ENCODE peak calls at places on chromosomes 3 and 15, in nine cellular contexts. E is choroid plexus epithelial cell; B is endothelial cell of umbilical vein; Z is cardiac fibroblast; Y is CD8-positive, alpha-beta memory T cell; G is GM12864; N is SJSA1; X is fibroblast of mammary gland; V is heart left ventricle. S is an unnamed sample.

GRCh38 chr3:24185738-24186384 is 240.8 kb downstream of the NR1D2 start:
- DNase-seq in Z (peak), X (peak), E (peak), Y (no peak), G (peak), N (peak), V (peak), B (peak), S (peak)

GRCh38 chr3:150861851-150862250 is 43.4 kb downstream of the MINDY4B start:
- DNase-seq in B (no peak), E (no peak), Z (no peak), N (no peak), X (no peak), Y (no peak), G (no peak), V (no peak), S (no peak)

GRCh38 chr3:112061152-112061551 is 25.0 kb upstream of the C3orf52 start:
- DNase-seq in X (peak), V (no peak), G (no peak), E (peak), Z (peak), B (no peak), Y (no peak), N (no peak), S (peak)

GRCh38 chr15:67838789-67839332 is 984 bp downstream of the RNU6-1 start:
- DNase-seq in Y (no peak), G (no peak), X (no peak), B (no peak), Z (peak), V (peak), N (no peak), E (peak), S (no peak)

GRCh38 chr3:31165399-31165860 is 271.0 kb upstream of the GADL1 start:
- DNase-seq in X (no peak), Z (peak), G (no peak), Y (no peak), V (no peak), E (peak), N (no peak), B (peak), S (peak)

GRCh38 chr3:170117134-170117533 is 64.4 kb downstream of the PHC3 start:
- DNase-seq in G (no peak), B (peak), X (peak), N (no peak), V (no peak), E (peak), Y (no peak), Z (peak), S (peak)

GRCh38 chr3:134320749-134321148 is 53.5 kb downstream of the AMOTL2 start:
- DNase-seq in B (no peak), G (no peak), N (no peak), V (no peak), Z (no peak), E (no peak), Y (no peak), X (no peak), S (no peak)

GRCh38 chr15:47950447-47950846 is 170.3 kb upstream of the SLC24A5 start:
- DNase-seq in B (no peak), G (no peak), E (no peak), Z (no peak), V (no peak), Y (no peak), N (no peak), X (no peak), S (no peak)

GRCh38 chr3:146803746-146804145 is 198.6 kb upstream of the PLSCR5 start:
- DNase-seq in Z (peak), N (no peak), B (peak), G (no peak), V (no peak), E (peak), X (peak), Y (no peak), S (peak)

GRCh38 chr3:188584162-188584529 is 430.2 kb downstream of the LPP start:
- DNase-seq in G (no peak), V (no peak), E (peak), Z (peak), B (peak), N (no peak), X (peak), Y (no peak), S (peak)

GRCh38 chr3:106048946-106049481 is 180.2 kb upstream of the CBLB start:
- DNase-seq in Z (peak), X (peak), B (no peak), N (no peak), G (no peak), V (no peak), E (no peak), Y (no peak), S (no peak)

GRCh38 chr15:26477044-26477443 is 295.8 kb downstream of the GABRB3 start:
- DNase-seq in X (no peak), Y (no peak), G (no peak), B (no peak), V (no peak), Z (no peak), N (no peak), E (no peak), S (no peak)

GRCh38 chr3:79516795-79517194 is 251.0 kb downstream of the ROBO1 start:
- DNase-seq in Z (peak), V (no peak), N (no peak), G (no peak), B (peak), Y (no peak), E (peak), X (no peak), S (peak)

GRCh38 chr15:40357723-40358491 is at the start of gene DISP2:
- DNase-seq in V (peak), E (peak), X (peak), G (no peak), N (peak), B (peak), Z (peak), Y (peak), S (peak)

GRCh38 chr15:56672721-56673120 is 60.6 kb downstream of the ZNF280D start:
- DNase-seq in G (no peak), N (no peak), X (peak), Z (peak), Y (no peak), V (no peak), B (no peak), E (peak), S (peak)

GRCh38 chr3:31567036-31567435 is 34.3 kb downstream of the STT3B start:
- DNase-seq in N (no peak), X (peak), E (no peak), B (no peak), Y (peak), G (no peak), Z (no peak), V (no peak), S (no peak)

GRCh38 chr3:98827221-98827620 is 64.1 kb downstream of the ST3GAL6 start:
- DNase-seq in V (no peak), E (no peak), B (no peak), N (no peak), G (no peak), X (no peak), Y (no peak), Z (no peak), S (no peak)

GRCh38 chr15:85618956-85619491 is 175.7 kb downstream of the KLHL25 start:
- DNase-seq in Z (peak), N (peak), X (peak), Y (peak), E (peak), G (peak), B (peak), V (peak), S (peak)

GRCh38 chr15:89401636-89402252 is 67.1 kb upstream of the POLG start:
- DNase-seq in E (peak), B (no peak), Y (no peak), X (peak), Z (peak), G (no peak), N (peak), V (no peak), S (peak)

GRCh38 chr3:36548712-36549111 is 168.4 kb downstream of the STAC start:
- DNase-seq in N (no peak), G (no peak), Z (no peak), X (no peak), B (no peak), E (no peak), Y (no peak), V (no peak), S (no peak)

GRCh38 chr15:92886815-92887214 is 13.3 kb upstream of the CHD2 start:
- DNase-seq in X (no peak), B (no peak), V (no peak), Y (no peak), E (no peak), Z (peak), G (no peak), N (no peak), S (no peak)

GRCh38 chr3:100449214-100449613 is 43.2 kb upstream of the TMEM45A start:
- DNase-seq in N (no peak), B (no peak), Z (no peak), V (no peak), E (no peak), Y (no peak), G (no peak), X (no peak), S (no peak)
- H3K4me3 ChIP-seq in N (no peak), B (no peak), Z (no peak), V (no peak), E (no peak), Y (no peak), G (no peak), X (no peak), S (no peak)

DNA sequence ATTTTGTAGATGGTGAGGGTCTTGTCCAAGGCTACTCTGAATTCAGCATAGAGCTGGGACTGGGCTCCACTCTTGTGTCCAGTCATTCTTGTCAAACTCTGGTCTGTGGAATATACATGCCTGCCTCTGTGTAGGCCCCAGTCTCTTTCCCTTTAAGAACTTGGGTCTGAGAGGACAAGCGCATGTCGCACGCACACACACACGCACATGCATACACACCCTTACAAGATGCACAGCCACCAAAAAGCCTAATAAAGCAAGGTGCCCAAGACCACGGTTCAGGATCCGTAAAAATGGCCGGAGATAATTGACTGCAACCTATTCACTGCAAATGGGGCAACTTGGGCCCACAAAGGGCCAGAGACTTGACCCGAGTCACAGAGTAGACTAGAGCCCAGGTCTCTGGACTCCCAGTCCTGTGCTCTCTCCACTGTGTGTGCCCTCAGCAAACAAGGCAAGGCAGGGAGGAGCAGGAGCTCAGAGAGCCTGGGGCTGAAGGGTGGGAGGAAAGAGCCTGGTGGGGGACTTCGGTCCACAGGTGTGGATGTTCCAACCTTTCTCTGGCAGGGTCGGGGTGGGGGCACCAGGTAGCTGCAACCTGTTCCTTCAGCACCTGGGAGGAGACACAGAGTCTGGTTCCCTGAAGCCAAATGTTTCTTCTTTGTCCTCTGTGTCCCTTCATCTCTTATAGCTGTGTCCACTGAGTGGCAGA is 914 bp upstream of the PAQR5 start:
- DNase-seq in E (no peak), Y (no peak), G (no peak), X (peak), Z (no peak), B (no peak), N (no peak), V (no peak), S (no peak)
- H3K4me3 ChIP-seq in E (no peak), Y (no peak), G (no peak), X (no peak), Z (no peak), B (no peak), N (no peak), V (no peak), S (no peak)

DNA sequence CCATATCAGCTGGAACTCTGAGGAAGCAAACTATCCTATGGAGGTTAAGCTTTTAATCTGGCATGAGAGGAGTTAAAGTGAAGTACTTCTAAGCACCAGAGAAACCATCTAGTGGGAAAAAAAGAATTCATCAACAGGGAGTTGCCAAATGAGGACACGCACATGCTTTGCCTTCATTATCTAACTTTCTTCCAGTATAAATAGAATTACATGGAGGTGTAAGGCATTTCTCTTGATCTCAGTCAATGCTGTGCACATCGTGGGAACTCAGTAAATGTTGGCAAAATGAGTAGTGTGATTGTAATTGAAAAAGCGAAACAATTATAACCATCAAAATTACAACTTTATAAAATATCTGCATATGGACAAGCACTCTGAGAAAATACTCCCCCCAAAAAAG is 8.0 kb upstream of the GSK3B start:
- DNase-seq in B (no peak), X (no peak), G (no peak), Z (no peak), Y (no peak), V (no peak), E (no peak), N (no peak), S (no peak)
- H3K4me3 ChIP-seq in B (no peak), X (no peak), G (no peak), Z (no peak), Y (no peak), V (no peak), E (no peak), N (no peak), S (no peak)

DNA sequence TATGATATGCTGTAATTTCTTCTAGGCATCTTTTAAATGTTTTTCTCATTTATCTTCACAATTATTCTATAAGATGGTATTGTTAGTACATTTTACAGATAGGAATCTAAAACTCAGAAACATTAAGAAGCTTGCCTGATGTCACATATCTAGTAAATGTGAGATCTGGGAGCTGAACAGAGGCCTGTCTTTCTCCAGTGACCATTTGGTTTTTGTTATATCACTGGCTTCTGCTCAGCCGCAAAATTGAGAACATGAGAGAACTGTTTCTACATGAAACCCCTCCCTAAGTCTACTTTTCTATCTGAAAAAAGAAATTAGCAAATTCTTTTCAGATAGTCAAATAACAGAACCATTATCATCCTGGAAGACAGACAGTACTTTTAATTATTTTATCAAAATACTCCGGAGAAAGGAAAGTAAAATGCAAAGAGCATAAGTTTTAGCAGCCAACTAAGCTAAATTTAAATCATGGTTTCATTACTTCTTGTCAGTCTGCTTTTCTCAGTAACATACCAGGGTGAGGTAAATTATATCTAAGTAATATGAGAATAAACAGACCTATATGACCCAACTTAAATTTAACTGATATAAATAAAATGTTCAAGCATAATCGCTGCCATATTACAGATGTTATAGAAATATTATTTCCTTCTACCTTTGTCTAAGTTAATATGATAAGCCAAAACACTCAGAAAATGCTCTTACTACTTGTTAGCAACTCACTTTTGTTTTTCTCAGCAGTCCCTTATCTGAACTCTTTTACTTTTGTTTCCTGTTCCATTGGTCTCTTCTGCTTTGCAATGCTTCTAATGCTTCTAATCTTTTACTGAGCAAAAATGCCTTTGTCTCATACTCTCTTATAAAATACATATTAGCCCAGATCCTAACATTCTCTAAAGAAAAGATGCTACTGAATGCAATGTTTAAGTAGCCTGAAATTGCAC is 68.0 kb upstream of the MBNL1 start:
- DNase-seq in Z (no peak), B (peak), E (peak), Y (no peak), G (no peak), N (no peak), V (no peak), X (no peak), S (no peak)
- H3K4me3 ChIP-seq in Z (no peak), B (no peak), E (no peak), Y (peak), G (peak), N (no peak), V (peak), X (no peak), S (no peak)

GRCh38 chr3:44238889-44239288 is 2.8 kb upstream of the TOPAZ1 start:
- DNase-seq in B (no peak), N (no peak), Z (no peak), X (no peak), G (no peak), E (no peak), Y (no peak), V (no peak), S (no peak)

GRCh38 chr3:44236485-44236908 is 5.2 kb upstream of the TOPAZ1 start:
- DNase-seq in N (no peak), Y (no peak), G (no peak), X (no peak), Z (no peak), B (peak), E (no peak), V (no peak), S (no peak)

GRCh38 chr3:44235604-44236484 is 5.8 kb upstream of the TOPAZ1 start:
- DNase-seq in E (peak), G (peak), B (peak), Y (peak), Z (peak), X (peak), N (peak), V (peak), S (peak)

GRCh38 chr3:44237161-44237560 is 4.5 kb upstream of the TOPAZ1 start:
- DNase-seq in N (no peak), Z (no peak), B (peak), Y (no peak), X (no peak), G (no peak), V (no peak), E (no peak), S (no peak)

DNA sequence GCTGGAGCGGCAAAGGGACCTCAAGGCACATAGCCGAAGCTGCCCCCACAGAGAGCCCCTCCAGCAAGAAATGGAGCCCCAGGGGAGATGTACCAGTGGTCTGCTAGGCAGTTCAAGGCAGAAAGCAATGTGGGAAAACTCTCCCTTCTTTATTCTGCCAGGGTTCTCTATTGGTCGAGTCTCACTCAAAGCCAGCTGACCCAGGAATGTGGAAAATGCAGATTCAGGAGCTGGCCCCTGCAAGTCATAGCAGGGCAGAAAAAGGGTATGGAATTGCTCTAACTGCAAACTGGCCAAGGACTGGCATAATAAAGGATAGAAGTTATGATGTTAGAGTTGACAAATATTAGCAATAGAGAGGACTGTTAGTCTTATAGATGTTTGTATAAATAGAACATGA is 4.0 kb upstream of the TOPAZ1 start:
- DNase-seq in B (no peak), E (no peak), V (no peak), Z (no peak), X (no peak), Y (no peak), G (no peak), N (no peak), S (no peak)
- H3K4me3 ChIP-seq in B (no peak), E (no peak), V (no peak), Z (no peak), X (no peak), Y (no peak), G (no peak), N (no peak), S (no peak)

DNA sequence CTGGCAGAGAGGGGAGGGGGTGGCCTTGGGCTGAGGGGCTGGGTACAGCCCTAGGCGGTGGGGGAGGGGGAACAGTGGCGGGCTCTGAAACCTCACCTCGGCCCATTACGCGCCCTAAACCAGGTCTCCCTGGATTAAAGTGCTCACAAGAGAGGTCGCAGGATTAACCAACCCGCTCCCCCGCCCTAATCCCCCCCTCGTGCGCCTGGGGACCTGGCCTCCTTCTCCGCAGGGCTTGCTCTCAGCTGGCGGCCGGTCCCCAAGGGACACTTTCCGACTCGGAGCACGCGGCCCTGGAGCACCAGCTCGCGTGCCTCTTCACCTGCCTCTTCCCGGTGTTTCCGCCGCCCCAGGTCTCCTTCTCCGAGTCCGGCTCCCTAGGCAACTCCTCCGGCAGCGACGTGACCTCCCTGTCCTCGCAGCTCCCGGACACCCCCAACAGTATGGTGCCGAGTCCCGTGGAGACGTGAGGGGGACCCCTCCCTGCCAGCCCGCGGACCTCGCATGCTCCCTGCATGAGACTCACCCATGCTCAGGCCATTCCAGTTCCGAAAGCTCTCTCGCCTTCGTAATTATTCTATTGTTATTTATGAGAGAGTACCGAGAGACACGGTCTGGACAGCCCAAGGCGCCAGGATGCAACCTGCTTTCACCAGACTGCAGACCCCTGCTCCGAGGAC is 4.9 kb downstream of the ISL2 start:
- DNase-seq in G (no peak), Y (no peak), E (no peak), B (no peak), X (no peak), N (no peak), V (no peak), Z (peak), S (no peak)
- H3K4me3 ChIP-seq in G (no peak), Y (no peak), E (no peak), B (no peak), X (no peak), N (no peak), V (no peak), Z (no peak), S (no peak)